ENCODE peak calls at places on chromosomes 1 and 21, in seven cellular contexts. C is Right ventricle myocardium superior; L is body of pancreas; X is non-pigmented ciliary epithelial cell; Q is AG09319; P is RWPE1; M is stimulated activated CD8-positive, alpha-beta memory T cell treated with anti-CD3 and anti-CD28 coated beads, Interleukin-15, amount 100 ng/mL, for 24 hours. F is an unnamed sample.

GRCh38 chr21:39050839-39051560 is 132.3 kb downstream of the PSMG1 start:
- DNase-seq in L (no peak), X (no peak), C (no peak), Q (no peak), P (no peak), M (no peak), F (no peak)

GRCh38 chr1:21510113-21510493 is 880 bp downstream of the ALPL start:
- DNase-seq in L (no peak), M (no peak), X (no peak), Q (no peak), P (no peak), C (no peak), F (no peak)

GRCh38 chr1:24108334-24109165 is 3.4 kb downstream of the MYOM3 start:
- DNase-seq in L (no peak), C (no peak), M (no peak), Q (no peak), X (peak), P (peak), F (no peak)

GRCh38 chr1:84936116-84936810 is 43.3 kb upstream of the LPAR3 start:
- DNase-seq in C (no peak), L (peak), Q (peak), X (no peak), M (no peak), P (peak), F (no peak)

GRCh38 chr1:202968895-202969295 is 1.8 kb upstream of the CYB5R1 start:
- DNase-seq in L (peak), M (no peak), C (no peak), P (peak), X (no peak), Q (no peak), F (no peak)

GRCh38 chr1:185811062-185811709 is 77.0 kb downstream of the HMCN1 start:
- DNase-seq in L (no peak), C (no peak), Q (no peak), X (no peak), P (no peak), M (no peak), F (no peak)

GRCh38 chr1:203795382-203796222 is at the start of the genes ZBED6 and ZC3H11A:
- DNase-seq in M (peak), Q (peak), C (peak), P (peak), L (peak), X (peak), F (peak)

GRCh38 chr1:85611856-85612255 is 31.3 kb downstream of the CCN1 start:
- DNase-seq in C (no peak), M (no peak), Q (peak), L (peak), X (peak), P (peak), F (no peak)

GRCh38 chr21:38721983-38722382 is 83.7 kb upstream of the ETS2 start:
- DNase-seq in X (no peak), L (no peak), M (no peak), Q (no peak), P (no peak), C (no peak), F (no peak)

GRCh38 chr21:31630062-31630711 is 29.3 kb upstream of the SOD1 start:
- DNase-seq in P (peak), C (no peak), M (no peak), L (peak), X (peak), Q (peak), F (peak)

GRCh38 chr1:29543586-29543985 is 307.3 kb downstream of the PTPRU start:
- DNase-seq in L (no peak), X (no peak), Q (no peak), P (no peak), M (no peak), C (no peak), F (no peak)

GRCh38 chr21:45333583-45334121 is 46.0 kb upstream of the POFUT2 start:
- DNase-seq in P (peak), C (peak), M (no peak), Q (no peak), L (no peak), X (no peak), F (no peak)

GRCh38 chr1:218266356-218266755 is 18.7 kb upstream of the RRP15 start:
- DNase-seq in P (no peak), L (no peak), Q (no peak), X (no peak), C (no peak), M (no peak), F (no peak)

GRCh38 chr1:240608707-240609106 is 3.2 kb downstream of the GREM2 start:
- DNase-seq in P (no peak), Q (no peak), L (no peak), X (no peak), C (no peak), M (no peak), F (no peak)

GRCh38 chr1:94709891-94710581 is 110.1 kb upstream of the SLC44A3 start:
- DNase-seq in L (no peak), Q (no peak), X (no peak), C (no peak), P (no peak), M (no peak), F (no peak)

GRCh38 chr1:62796151-62796680 is 12.3 kb downstream of the ATG4C start:
- DNase-seq in Q (no peak), X (no peak), M (no peak), P (no peak), L (no peak), C (no peak), F (no peak)

GRCh38 chr1:3597599-3597964 is 13.7 kb downstream of the MEGF6 start:
- DNase-seq in X (no peak), Q (no peak), P (no peak), L (no peak), C (no peak), M (no peak), F (no peak)

GRCh38 chr1:94727846-94728715 is 92.1 kb upstream of the SLC44A3 start:
- DNase-seq in P (peak), L (no peak), C (no peak), X (peak), M (no peak), Q (peak), F (no peak)

GRCh38 chr1:248817065-248817464 is 8.7 kb downstream of the SH3BP5L start:
- DNase-seq in Q (no peak), M (no peak), L (no peak), X (no peak), P (no peak), C (no peak), F (peak)

GRCh38 chr1:89780721-89781120 is 40.1 kb upstream of the LRRC8D start:
- DNase-seq in P (peak), Q (peak), L (no peak), M (no peak), X (peak), C (no peak), F (no peak)

GRCh38 chr21:26433386-26433785 is 139.7 kb downstream of the CYYR1 start:
- DNase-seq in M (no peak), C (no peak), Q (no peak), L (no peak), X (no peak), P (no peak), F (no peak)

GRCh38 chr1:41920658-41921057 is 1.9 kb upstream of the HIVEP3 start:
- DNase-seq in Q (no peak), X (no peak), M (no peak), P (peak), C (no peak), L (no peak), F (no peak)

GRCh38 chr1:18480315-18481189 is at the start of gene KLHDC7A:
- DNase-seq in X (no peak), L (peak), C (no peak), Q (no peak), P (peak), M (no peak), F (no peak)

GRCh38 chr1:174753131-174753530 is 246.6 kb upstream of the CACYBP start:
- DNase-seq in Q (no peak), X (no peak), L (no peak), P (no peak), C (no peak), M (no peak), F (no peak)

GRCh38 chr1:227228201-227228600 is 90.1 kb downstream of the CDC42BPA start:
- DNase-seq in P (no peak), Q (no peak), X (no peak), M (no peak), L (no peak), C (no peak), F (no peak)

GRCh38 chr21:15514073-15514946 is 215.5 kb upstream of the USP25 start:
- DNase-seq in X (no peak), M (no peak), L (no peak), Q (no peak), P (no peak), C (no peak), F (no peak)

GRCh38 chr1:37475380-37476086 is 1.2 kb downstream of the ZC3H12A start:
- DNase-seq in M (no peak), Q (no peak), L (peak), C (no peak), X (no peak), P (no peak), F (no peak)

GRCh38 chr1:24911651-24912144 is 18.4 kb downstream of the RUNX3 start:
- DNase-seq in M (no peak), Q (no peak), X (no peak), P (no peak), C (no peak), L (no peak), F (no peak)

GRCh38 chr1:14825396-14825795 is 226.9 kb downstream of the KAZN start:
- DNase-seq in X (no peak), P (no peak), Q (no peak), M (no peak), L (no peak), C (no peak), F (no peak)

GRCh38 chr1:190578015-190578414 is 100.4 kb upstream of the BRINP3 start:
- DNase-seq in Q (no peak), M (no peak), L (no peak), X (no peak), C (no peak), P (no peak), F (no peak)

GRCh38 chr1:60227581-60228252 is 154.1 kb upstream of the C1orf87 start:
- DNase-seq in Q (no peak), P (peak), L (no peak), M (no peak), C (no peak), X (no peak), F (no peak)

GRCh38 chr1:85116856-85117255 is 68.6 kb upstream of the MCOLN3 start:
- DNase-seq in C (no peak), X (no peak), Q (no peak), M (no peak), L (no peak), P (no peak), F (no peak)

GRCh38 chr1:98389809-98390208 is 271.7 kb upstream of the SNX7 start:
- DNase-seq in M (no peak), C (no peak), X (peak), L (no peak), P (no peak), Q (no peak), F (no peak)

GRCh38 chr1:224064150-224064549 is 49.8 kb upstream of the FBXO28 start:
- DNase-seq in C (no peak), X (no peak), M (no peak), Q (no peak), L (no peak), P (no peak), F (no peak)

GRCh38 chr1:160862151-160863061 is at the start of gene CD244:
- DNase-seq in X (no peak), L (no peak), Q (no peak), P (no peak), M (no peak), C (peak), F (no peak)

GRCh38 chr1:180926164-180926981 is 13.7 kb downstream of the KIAA1614 start:
- DNase-seq in C (peak), M (no peak), X (no peak), P (no peak), L (peak), Q (no peak), F (no peak)